ENCODE peak calls at places on chromosomes 6 and 20, in ten cellular contexts. L, T, S, X, P, K, I, V, G and J are unnamed samples.

GRCh38 chr6:48032156-48032555 is 78.8 kb downstream of the PTCHD4 start:
- DNase-seq in L (peak; percentile 89), T (no peak), S (no peak), X (peak; percentile 72), P (no peak), K (peak; percentile 23), I (no peak), V (no peak), G (peak; percentile 98), J (no peak)

GRCh38 chr6:68680244-68680643 is 45.2 kb downstream of the ADGRB3 start:
- DNase-seq in L (no peak), T (no peak), S (no peak), X (no peak), P (no peak), K (no peak), I (no peak), V (no peak), G (no peak), J (no peak)

GRCh38 chr6:122808121-122808885 is 19.2 kb downstream of the SMPDL3A start:
- DNase-seq in L (no peak), T (no peak), S (no peak), X (no peak), P (no peak), K (no peak), I (no peak), V (no peak), G (no peak), J (no peak)

GRCh38 chr20:41145821-41146620 is 8.7 kb downstream of the PLCG1 start:
- DNase-seq in L (peak; percentile 30), T (no peak), S (no peak), X (no peak), P (peak; percentile 79), K (no peak), I (no peak), V (peak; percentile 67), G (no peak), J (no peak)

GRCh38 chr6:2194643-2195042 is 50.8 kb downstream of the GMDS start:
- DNase-seq in L (no peak), T (no peak), S (no peak), X (no peak), P (no peak), K (no peak), I (no peak), V (no peak), G (no peak), J (no peak)

GRCh38 chr6:168078199-168078942 is 641 bp downstream of the FRMD1 start:
- DNase-seq in L (no peak), T (no peak), S (no peak), X (no peak), P (no peak), K (no peak), I (no peak), V (no peak), G (no peak), J (no peak)

GRCh38 chr6:69719602-69720193 is 77.1 kb downstream of the LMBRD1 start:
- DNase-seq in L (peak; percentile 65), T (no peak), S (no peak), X (peak; percentile 43), P (no peak), K (no peak), I (no peak), V (peak; percentile 14), G (peak; percentile 32), J (no peak)

GRCh38 chr6:138999949-139000725 is 12.1 kb upstream of the REPS1 start:
- DNase-seq in L (peak; percentile 27), T (no peak), S (no peak), X (no peak), P (no peak), K (no peak), I (no peak), V (no peak), G (no peak), J (no peak)

GRCh38 chr6:130417951-130418350 is 52.1 kb downstream of the TMEM200A start:
- DNase-seq in L (peak; percentile 66), T (no peak), S (no peak), X (peak; percentile 44), P (no peak), K (no peak), I (no peak), V (no peak), G (peak; percentile 84), J (no peak)

GRCh38 chr20:32743237-32744112 is at the start of gene COMMD7:
- DNase-seq in L (peak; percentile 42), T (peak; percentile 71), S (peak; percentile 62), X (peak; percentile 28), P (peak; percentile 82), K (no peak), I (peak; percentile 45), V (peak; percentile 86), G (peak; percentile 54), J (peak; percentile 67)

GRCh38 chr20:46709459-46710148 is at the start of gene SLC2A10:
- DNase-seq in L (peak; percentile 61), T (peak; percentile 63), S (peak; percentile 73), X (peak; percentile 36), P (peak; percentile 66), K (no peak), I (peak; percentile 45), V (no peak), G (peak; percentile 67), J (no peak)

GRCh38 chr20:31667315-31668285 is 29.9 kb downstream of the COX4I2 start:
- DNase-seq in L (no peak), T (no peak), S (no peak), X (no peak), P (no peak), K (no peak), I (no peak), V (no peak), G (no peak), J (no peak)

GRCh38 chr6:158926429-158926828 is 73.6 kb downstream of the RSPH3 start:
- DNase-seq in L (peak; percentile 85), T (no peak), S (no peak), X (peak; percentile 88), P (no peak), K (peak; percentile 44), I (no peak), V (no peak), G (peak; percentile 87), J (no peak)

GRCh38 chr20:3202965-3203314 is 1.5 kb downstream of the DDRGK1 start:
- DNase-seq in L (no peak), T (no peak), S (no peak), X (no peak), P (no peak), K (no peak), I (no peak), V (no peak), G (no peak), J (no peak)

GRCh38 chr6:125789167-125789566 is 1.6 kb upstream of the NCOA7 start:
- DNase-seq in L (peak; percentile 58), T (no peak), S (no peak), X (no peak), P (no peak), K (no peak), I (no peak), V (peak; percentile 37), G (no peak), J (no peak)

GRCh38 chr6:125789576-125790402 is 971 bp upstream of the NCOA7 start:
- DNase-seq in L (peak; percentile 59), T (peak; percentile 38), S (peak; percentile 59), X (peak; percentile 26), P (peak; percentile 64), K (no peak), I (no peak), V (peak; percentile 68), G (peak; percentile 50), J (peak; percentile 32)

GRCh38 chr6:125784365-125784764 is 6.4 kb upstream of the NCOA7 start:
- DNase-seq in L (peak; percentile 80), T (no peak), S (no peak), X (peak; percentile 17), P (no peak), K (no peak), I (no peak), V (no peak), G (peak; percentile 28), J (no peak)

GRCh38 chr6:125790403-125791150 is at the start of gene NCOA7:
- DNase-seq in L (peak; percentile 62), T (peak; percentile 88), S (peak; percentile 81), X (peak; percentile 43), P (peak; percentile 88), K (no peak), I (peak; percentile 45), V (peak; percentile 80), G (peak; percentile 77), J (peak; percentile 74)

GRCh38 chr6:125787791-125788190 is 3.0 kb upstream of the NCOA7 start:
- DNase-seq in L (peak; percentile 68), T (no peak), S (no peak), X (peak; percentile 44), P (no peak), K (no peak), I (no peak), V (peak; percentile 43), G (peak; percentile 29), J (no peak)
- TF ChIP-seq CTCF in L (no peak), T (peak; percentile 52), S (no peak), X (peak; percentile 63), P (peak; percentile 30), K (peak; percentile 17), I (no peak), V (peak; percentile 75), G (peak; percentile 30), J (no peak)

GRCh38 chr6:162862462-162862861 is 134.7 kb downstream of the PACRG start:
- DNase-seq in L (no peak), T (no peak), S (no peak), X (no peak), P (no peak), K (no peak), I (no peak), V (no peak), G (no peak), J (no peak)
- TF ChIP-seq CTCF in L (no peak), T (no peak), S (no peak), X (no peak), P (no peak), K (no peak), I (no peak), V (no peak), G (no peak), J (no peak)

DNA sequence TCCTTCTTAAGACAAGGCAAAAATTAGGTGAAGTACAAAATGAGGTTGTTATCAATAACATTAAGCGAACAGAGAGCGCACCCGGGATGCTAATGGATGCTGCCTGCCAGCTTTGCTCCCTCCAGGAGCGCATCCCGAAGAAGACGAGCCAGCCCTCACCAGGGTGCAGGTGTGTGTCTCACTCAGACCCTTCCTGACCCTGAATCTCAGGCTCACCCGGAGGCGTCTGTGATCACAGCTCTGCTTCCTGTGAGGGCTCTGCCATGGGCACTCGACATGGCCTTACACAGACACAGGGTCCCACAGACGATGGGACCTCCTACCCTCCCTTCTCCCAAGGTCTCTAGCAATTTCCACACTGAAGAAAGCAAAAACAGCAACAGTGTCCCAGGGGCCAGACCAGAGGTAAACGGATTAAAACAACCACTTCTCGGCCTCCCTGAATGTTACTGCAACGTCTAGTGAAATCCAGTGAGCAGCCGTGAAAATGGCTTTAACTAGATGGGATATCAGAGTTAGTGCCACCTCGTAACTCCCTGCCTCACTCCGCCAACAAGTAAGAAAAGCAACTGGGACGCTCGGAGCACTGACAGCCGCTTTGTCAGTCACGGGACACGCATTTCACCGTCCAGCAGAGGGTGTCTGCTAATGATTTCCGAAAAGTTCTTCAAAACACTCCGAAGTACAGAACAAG is 11.7 kb downstream of the ZBTB46 start:
- DNase-seq in L (peak; percentile 49), T (no peak), S (no peak), X (peak; percentile 21), P (no peak), K (no peak), I (no peak), V (no peak), G (no peak), J (no peak)
- TF ChIP-seq CTCF in L (peak; percentile 35), T (no peak), S (peak; percentile 19), X (peak; percentile 60), P (peak; percentile 33), K (peak; percentile 21), I (no peak), V (peak; percentile 47), G (peak; percentile 53), J (no peak)

GRCh38 chr20:62025832-62026563 is 39.7 kb downstream of the TAF4 start:
- DNase-seq in L (peak; percentile 78), T (no peak), S (no peak), X (peak; percentile 65), P (no peak), K (no peak), I (no peak), V (no peak), G (peak; percentile 46), J (no peak)
- TF ChIP-seq CTCF in L (peak; percentile 84), T (peak; percentile 39), S (no peak), X (peak; percentile 67), P (peak; percentile 46), K (peak; percentile 64), I (no peak), V (no peak), G (peak; percentile 98), J (no peak)